ENCODE peak calls at places on chromosomes 3 and 15, in seven cellular contexts. J, O, Y, G, A, M and T are unnamed samples.

GRCh38 chr15:92819312-92820232 is 80.6 kb upstream of the CHD2 start:
- DNase-seq in J (no peak), G (peak; percentile 40), A (no peak), Y (no peak), M (no peak), O (no peak), T (no peak)

GRCh38 chr15:33132722-33133345 is 61.7 kb downstream of the FMN1 start:
- DNase-seq in Y (peak; percentile 90), A (no peak), G (peak; percentile 95), J (peak; percentile 60), M (no peak), O (no peak), T (peak; percentile 7)

GRCh38 chr3:78604328-78604727 is 1163.5 kb downstream of the ROBO1 start:
- DNase-seq in G (peak; percentile 61), O (no peak), J (peak; percentile 11), A (no peak), M (no peak), Y (peak; percentile 1), T (no peak)

GRCh38 chr3:141070727-141071357 is 19.7 kb downstream of the SPSB4 start:
- DNase-seq in A (no peak), Y (no peak), J (no peak), M (no peak), O (peak; percentile 48), G (no peak), T (no peak)

GRCh38 chr3:142976621-142977398 is 13.3 kb upstream of the PAQR9 start:
- DNase-seq in G (peak; percentile 89), O (peak; percentile 84), J (peak; percentile 86), A (peak; percentile 77), M (no peak), Y (peak; percentile 85), T (peak; percentile 91)

GRCh38 chr15:99438222-99438592 is 127.6 kb upstream of the MEF2A start:
- DNase-seq in O (no peak), J (no peak), A (no peak), M (peak; percentile 71), G (no peak), Y (no peak), T (no peak)

GRCh38 chr15:57245130-57245529 is 131.2 kb upstream of the CGNL1 start:
- DNase-seq in J (no peak), A (no peak), G (no peak), O (no peak), M (no peak), Y (no peak), T (no peak)

GRCh38 chr3:134857776-134858515 is 62.9 kb downstream of the EPHB1 start:
- DNase-seq in A (no peak), Y (no peak), J (no peak), M (peak; percentile 16), O (no peak), G (no peak), T (no peak)

GRCh38 chr15:78993931-78994530 is 49.2 kb upstream of the CTSH start:
- DNase-seq in O (no peak), J (no peak), G (no peak), M (no peak), Y (no peak), A (no peak), T (no peak)

GRCh38 chr3:183911763-183912506 is 27.3 kb upstream of the PARL start:
- DNase-seq in J (no peak), A (no peak), M (no peak), G (no peak), O (no peak), Y (no peak), T (no peak)

GRCh38 chr3:45885979-45886711 is at the start of gene CCR9:
- DNase-seq in A (no peak), J (no peak), Y (no peak), M (no peak), G (no peak), O (no peak), T (no peak)

GRCh38 chr15:56985871-56986270 is 67.4 kb downstream of the TCF12 start:
- DNase-seq in J (no peak), A (no peak), Y (no peak), O (no peak), M (no peak), G (no peak), T (no peak)

GRCh38 chr3:122992628-122993570 is 34.7 kb downstream of the SEMA5B start:
- DNase-seq in J (no peak), M (no peak), G (no peak), A (no peak), Y (no peak), O (peak; percentile 84), T (no peak)

GRCh38 chr15:70427120-70427519 is 329.4 kb upstream of the TLE3 start:
- DNase-seq in G (no peak), A (no peak), M (no peak), Y (no peak), J (no peak), O (no peak), T (no peak)

GRCh38 chr3:31219131-31219843 is 313.4 kb upstream of the STT3B start:
- DNase-seq in Y (no peak), M (no peak), J (no peak), O (no peak), A (no peak), G (no peak), T (no peak)

GRCh38 chr3:150901793-150902192 is 3.4 kb downstream of the MINDY4B start:
- DNase-seq in O (no peak), Y (no peak), J (no peak), A (no peak), G (no peak), M (no peak), T (no peak)

GRCh38 chr15:22891426-22892210 is 53.2 kb downstream of the NIPA2 start:
- DNase-seq in M (no peak), Y (no peak), J (no peak), O (no peak), A (no peak), G (no peak), T (no peak)

GRCh38 chr3:113051827-113052226 is 61.0 kb downstream of the GTPBP8 start:
- DNase-seq in J (no peak), A (no peak), O (no peak), G (no peak), M (no peak), Y (no peak), T (no peak)

GRCh38 chr15:56243117-56243773 is 434 bp downstream of the RFX7 start:
- DNase-seq in M (peak; percentile 72), G (peak; percentile 26), J (no peak), O (peak; percentile 67), Y (peak; percentile 29), A (no peak), T (peak; percentile 47)

GRCh38 chr3:15361494-15362214 is 29.3 kb upstream of the SH3BP5 start:
- DNase-seq in M (no peak), G (peak; percentile 77), A (no peak), O (no peak), J (no peak), Y (no peak), T (no peak)

GRCh38 chr3:158111861-158112260 is 2.0 kb downstream of the RSRC1 start:
- DNase-seq in O (no peak), J (no peak), Y (no peak), M (no peak), A (no peak), G (peak; percentile 29), T (peak; percentile 34)

GRCh38 chr3:177196473-177197040 is 725 bp downstream of the TBL1XR1 start:
- DNase-seq in Y (peak; percentile 48), J (no peak), O (no peak), A (no peak), G (peak; percentile 41), M (peak; percentile 74), T (peak; percentile 32)

GRCh38 chr3:59692117-59692516 is 642.3 kb upstream of the CFAP20DC start:
- DNase-seq in J (no peak), G (no peak), Y (no peak), A (no peak), O (no peak), M (no peak), T (no peak)

GRCh38 chr3:113695426-113695817 is 1.0 kb downstream of the USF3 start:
- DNase-seq in M (no peak), A (no peak), O (no peak), J (no peak), G (peak; percentile 5), Y (peak; percentile 11), T (no peak)

GRCh38 chr15:55170361-55170760 is 26.4 kb downstream of the RSL24D1 start:
- DNase-seq in Y (no peak), M (no peak), O (no peak), J (no peak), G (no peak), A (no peak), T (no peak)

GRCh38 chr15:55164284-55164683 is 32.5 kb downstream of the RSL24D1 start:
- DNase-seq in A (no peak), J (no peak), O (no peak), G (no peak), M (no peak), Y (no peak), T (no peak)

DNA sequence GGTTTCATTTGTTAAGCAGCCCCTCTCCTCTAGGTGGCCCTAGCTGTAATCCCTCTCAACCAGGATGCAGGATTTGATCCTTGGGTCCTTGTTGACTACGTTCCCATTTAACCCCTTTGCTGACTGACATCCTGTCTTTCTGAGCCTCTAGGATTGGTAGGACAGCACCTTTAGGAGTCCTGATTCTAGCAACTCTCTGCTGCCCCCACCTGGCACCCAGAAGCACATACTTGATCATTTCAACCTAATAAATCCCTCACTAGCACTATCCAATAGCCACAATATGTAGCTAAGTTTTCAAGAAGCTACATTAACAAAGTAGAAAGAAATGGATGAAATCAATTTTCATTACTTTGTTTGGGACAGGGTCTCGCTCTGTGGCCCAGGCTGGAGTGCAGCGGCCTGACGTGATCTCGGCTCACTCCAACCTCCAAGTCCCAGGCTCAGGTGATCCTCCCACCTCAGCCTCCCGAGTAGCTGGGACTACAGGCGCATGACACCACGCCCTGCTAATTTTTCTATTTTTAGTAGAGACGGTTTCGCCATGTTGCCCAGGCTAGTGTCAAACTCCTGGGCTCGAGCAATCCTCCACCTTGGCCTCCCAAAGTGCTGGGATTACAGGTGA is 28.3 kb downstream of the RSL24D1 start:
- DNase-seq in J (peak; percentile 54), M (no peak), O (no peak), Y (peak; percentile 69), G (peak; percentile 81), A (no peak), T (peak; percentile 83)
- TF ChIP-seq CTCF in J (peak; percentile 83), M (peak; percentile 67), O (peak; percentile 69), Y (peak; percentile 91), G (peak; percentile 85), A (peak; percentile 19), T (peak; percentile 90)

GRCh38 chr15:49423021-49423420 is at the start of gene FGF7:
- DNase-seq in G (no peak), Y (no peak), O (no peak), J (no peak), A (no peak), M (no peak), T (no peak)
- TF ChIP-seq CTCF in G (no peak), Y (no peak), O (no peak), J (no peak), A (no peak), M (no peak), T (no peak)

DNA sequence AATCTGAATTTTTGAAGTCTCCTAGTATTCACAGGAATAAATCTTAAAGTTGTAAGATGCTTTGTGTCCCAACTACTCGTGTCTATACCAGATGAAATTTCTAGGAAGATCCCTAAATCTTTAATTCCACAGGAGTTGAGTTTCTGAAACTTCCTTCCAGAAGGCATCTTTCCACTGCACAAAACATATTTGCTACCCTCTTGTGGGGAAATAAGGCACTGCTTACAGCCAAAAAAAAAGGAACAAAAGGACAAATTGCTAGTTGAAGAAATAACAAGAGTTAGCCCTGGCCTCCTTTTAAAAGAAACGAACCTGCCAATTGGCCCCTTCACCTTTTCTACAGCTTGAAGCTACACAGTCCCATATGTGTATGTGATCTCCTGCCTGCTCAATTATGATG is 54.0 kb downstream of the TAFA4 start:
- DNase-seq in Y (peak; percentile 7), O (no peak), A (no peak), M (no peak), J (no peak), G (peak; percentile 17), T (peak; percentile 6)
- TF ChIP-seq CTCF in Y (peak; percentile 54), O (peak; percentile 42), A (no peak), M (peak; percentile 34), J (peak; percentile 36), G (peak; percentile 68), T (no peak)

GRCh38 chr3:37601832-37602231 is 259.8 kb upstream of the CTDSPL start:
- DNase-seq in O (no peak), A (no peak), M (no peak), G (no peak), J (no peak), Y (no peak), T (no peak)
- TF ChIP-seq CTCF in O (no peak), A (no peak), M (no peak), G (no peak), J (no peak), Y (no peak), T (no peak)